ENCODE peak calls at places on chromosomes 1 and 21, in seven cellular contexts. O is pancreas; F is naive thymus-derived CD8-positive, alpha-beta T cell; Y is NCI-H1694; D is A549; L is Calu3; X is PC-9. H is an unnamed sample.

GRCh38 chr1:201504179-201504631 is 2.7 kb downstream of the CSRP1 start:
- DNase-seq in O (no peak), F (no peak), Y (no peak), D (no peak), L (no peak), X (no peak), H (no peak)

GRCh38 chr1:38266197-38266520 is 219.6 kb upstream of the POU3F1 start:
- DNase-seq in O (no peak), F (no peak), Y (no peak), D (no peak), L (peak), X (no peak), H (no peak)

GRCh38 chr1:116740726-116741125 is 13.5 kb upstream of the CD2 start:
- DNase-seq in O (no peak), F (no peak), Y (no peak), D (no peak), L (no peak), X (no peak), H (no peak)

GRCh38 chr1:69913967-69914366 is 291.4 kb downstream of the LRRC40 start:
- DNase-seq in O (no peak), F (no peak), Y (no peak), D (no peak), L (no peak), X (no peak), H (no peak)

GRCh38 chr1:23619299-23620188 is 60.2 kb upstream of the ID3 start:
- DNase-seq in O (peak), F (peak), Y (no peak), D (no peak), L (peak), X (peak), H (no peak)

GRCh38 chr1:183676515-183677189 is 23.5 kb upstream of the APOBEC4 start:
- DNase-seq in O (no peak), F (no peak), Y (no peak), D (no peak), L (peak), X (no peak), H (no peak)

GRCh38 chr1:163928649-163929048 is 606.9 kb downstream of the NUF2 start:
- DNase-seq in O (no peak), F (no peak), Y (no peak), D (no peak), L (no peak), X (no peak), H (no peak)

GRCh38 chr1:62175568-62176179 is 19.0 kb upstream of the L1TD1 start:
- DNase-seq in O (peak), F (no peak), Y (peak), D (no peak), L (peak), X (peak), H (no peak)

GRCh38 chr1:179229214-179230140 is at the start of gene ABL2:
- DNase-seq in O (peak), F (peak), Y (peak), D (peak), L (peak), X (peak), H (no peak)

GRCh38 chr1:53552981-53553733 is 94.0 kb downstream of the DMRTB1 start:
- DNase-seq in O (no peak), F (no peak), Y (no peak), D (no peak), L (no peak), X (no peak), H (no peak)

GRCh38 chr1:21594935-21595897 is 73.9 kb downstream of the RAP1GAP start:
- DNase-seq in O (peak), F (no peak), Y (peak), D (peak), L (peak), X (peak), H (no peak)

GRCh38 chr1:9410737-9411297 is 118.1 kb downstream of the SPSB1 start:
- DNase-seq in O (no peak), F (no peak), Y (no peak), D (no peak), L (no peak), X (no peak), H (no peak)

GRCh38 chr1:2628191-2628932 is 4.5 kb downstream of the MMEL1 start:
- DNase-seq in O (no peak), F (no peak), Y (no peak), D (no peak), L (no peak), X (no peak), H (no peak)

GRCh38 chr1:183607322-183607980 is 17.2 kb upstream of the NCF2 start:
- DNase-seq in O (no peak), F (no peak), Y (no peak), D (no peak), L (no peak), X (no peak), H (no peak)

GRCh38 chr1:159959451-159959850 is 5.4 kb upstream of the SLAMF9 start:
- DNase-seq in O (no peak), F (no peak), Y (no peak), D (no peak), L (peak), X (peak), H (peak)

GRCh38 chr1:25795955-25796806 is 3.8 kb upstream of the SELENON start:
- DNase-seq in O (peak), F (peak), Y (peak), D (no peak), L (no peak), X (no peak), H (no peak)

GRCh38 chr1:24266398-24266941 is 52.7 kb upstream of the GRHL3 start:
- DNase-seq in O (no peak), F (no peak), Y (no peak), D (peak), L (peak), X (peak), H (no peak)

GRCh38 chr1:52686830-52687229 is 11.3 kb downstream of the COA7 start:
- DNase-seq in O (no peak), F (no peak), Y (no peak), D (no peak), L (no peak), X (no peak), H (no peak)

GRCh38 chr1:228964178-228964819 is 229.0 kb downstream of the RHOU start:
- DNase-seq in O (no peak), F (no peak), Y (no peak), D (no peak), L (no peak), X (no peak), H (no peak)

GRCh38 chr1:156511656-156512055 is 11.1 kb upstream of the MEF2D start:
- DNase-seq in O (no peak), F (no peak), Y (no peak), D (peak), L (no peak), X (no peak), H (no peak)

GRCh38 chr1:185315364-185316108 is 1.5 kb downstream of the IVNS1ABP start:
- DNase-seq in O (no peak), F (no peak), Y (peak), D (no peak), L (no peak), X (no peak), H (no peak)

GRCh38 chr21:32742470-32742869 is 14.7 kb upstream of the SYNJ1 start:
- DNase-seq in O (no peak), F (no peak), Y (no peak), D (no peak), L (no peak), X (no peak), H (no peak)

GRCh38 chr1:175129997-175130648 is 62.5 kb downstream of the KIAA0040 start:
- DNase-seq in O (no peak), F (no peak), Y (no peak), D (no peak), L (no peak), X (no peak), H (no peak)

GRCh38 chr1:159817276-159818041 is 9.2 kb upstream of the SLAMF8 start:
- DNase-seq in O (peak), F (no peak), Y (no peak), D (no peak), L (no peak), X (no peak), H (no peak)

GRCh38 chr1:35475356-35475755 is 81.8 kb downstream of the KIAA0319L start:
- DNase-seq in O (no peak), F (no peak), Y (no peak), D (no peak), L (no peak), X (no peak), H (no peak)

GRCh38 chr1:26472330-26472900 is at the start of gene HMGN2:
- DNase-seq in O (peak), F (peak), Y (peak), D (peak), L (peak), X (peak), H (peak)

GRCh38 chr1:30038134-30039025 is 685.0 kb downstream of the MATN1 start:
- DNase-seq in O (no peak), F (no peak), Y (no peak), D (no peak), L (no peak), X (no peak), H (no peak)

GRCh38 chr1:26276432-26276838 is 3.5 kb upstream of the SH3BGRL3 start:
- DNase-seq in O (peak), F (no peak), Y (no peak), D (no peak), L (no peak), X (no peak), H (no peak)

GRCh38 chr1:155946633-155947219 is 5.3 kb downstream of the RXFP4 start:
- DNase-seq in O (no peak), F (no peak), Y (no peak), D (no peak), L (no peak), X (no peak), H (no peak)

GRCh38 chr1:94119796-94120590 is 955 bp downstream of the ABCA4 start:
- DNase-seq in O (no peak), F (no peak), Y (no peak), D (no peak), L (no peak), X (no peak), H (no peak)

H was measured in keratinocyte.